ENCODE peak calls at places on chromosomes 12 and 14, in six cellular contexts. L, Z, X, G, J and U are unnamed samples.

GRCh38 chr12:96132819-96133218 is 61.4 kb upstream of the ELK3 start:
- DNase-seq in L (peak; percentile 38), Z (no peak), X (peak; percentile 21), G (no peak), J (no peak), U (peak; percentile 66)

GRCh38 chr12:80935076-80935475 is 2.7 kb downstream of the LIN7A start:
- DNase-seq in L (no peak), Z (no peak), X (no peak), G (no peak), J (no peak), U (no peak)

GRCh38 chr14:73250781-73251500 is 13.6 kb downstream of the PAPLN start:
- DNase-seq in L (no peak), Z (no peak), X (no peak), G (no peak), J (no peak), U (peak; percentile 35)

GRCh38 chr12:90062799-90063198 is 354.2 kb upstream of the ATP2B1 start:
- DNase-seq in L (peak; percentile 5), Z (peak; percentile 21), X (peak; percentile 10), G (no peak), J (no peak), U (no peak)

GRCh38 chr12:66664076-66664475 is 14.8 kb downstream of the GRIP1 start:
- DNase-seq in L (no peak), Z (no peak), X (no peak), G (no peak), J (no peak), U (no peak)

GRCh38 chr12:124898200-124898950 is 16.1 kb downstream of the UBC start:
- DNase-seq in L (peak; percentile 63), Z (no peak), X (peak; percentile 57), G (no peak), J (peak; percentile 81), U (peak; percentile 62)

GRCh38 chr14:96097752-96098151 is 58.6 kb downstream of the C14orf132 start:
- DNase-seq in L (peak; percentile 22), Z (no peak), X (no peak), G (no peak), J (no peak), U (no peak)

GRCh38 chr14:51357250-51357649 is 117.2 kb downstream of the TMX1 start:
- DNase-seq in L (no peak), Z (no peak), X (no peak), G (no peak), J (no peak), U (no peak)

GRCh38 chr14:101474563-101475467 is 86.5 kb upstream of the DIO3 start:
- DNase-seq in L (no peak), Z (no peak), X (no peak), G (no peak), J (no peak), U (no peak)

GRCh38 chr14:88463318-88463717 is 77.9 kb downstream of the SPATA7 start:
- DNase-seq in L (peak; percentile 53), Z (peak; percentile 12), X (peak; percentile 33), G (no peak), J (no peak), U (peak; percentile 64)

GRCh38 chr12:52369809-52370208 is 2.5 kb upstream of the KRT85 start:
- DNase-seq in L (no peak), Z (no peak), X (no peak), G (no peak), J (no peak), U (no peak)

GRCh38 chr14:81474156-81474492 is 59.5 kb downstream of the SEL1L start:
- DNase-seq in L (no peak), Z (no peak), X (no peak), G (peak; percentile 71), J (no peak), U (no peak)

GRCh38 chr14:53093206-53093605 is 59.9 kb downstream of the DDHD1 start:
- DNase-seq in L (no peak), Z (no peak), X (no peak), G (no peak), J (no peak), U (no peak)

GRCh38 chr14:97687944-97688625 is 890.9 kb downstream of the VRK1 start:
- DNase-seq in L (no peak), Z (no peak), X (no peak), G (no peak), J (no peak), U (no peak)

GRCh38 chr14:52268191-52269061 is 928 bp downstream of the PTGDR start:
- DNase-seq in L (no peak), Z (no peak), X (no peak), G (no peak), J (peak; percentile 36), U (no peak)

GRCh38 chr12:4168041-4168440 is 105.5 kb upstream of the CCND2 start:
- DNase-seq in L (no peak), Z (no peak), X (no peak), G (no peak), J (no peak), U (no peak)

GRCh38 chr12:76277480-76277879 is 70.7 kb downstream of the BBS10 start:
- DNase-seq in L (no peak), Z (no peak), X (no peak), G (no peak), J (no peak), U (no peak)

GRCh38 chr12:60921541-60921940 is 1325.7 kb downstream of the SLC16A7 start:
- DNase-seq in L (no peak), Z (no peak), X (no peak), G (no peak), J (no peak), U (no peak)

GRCh38 chr12:3965096-3965495 is 91.9 kb upstream of the PARP11 start:
- DNase-seq in L (no peak), Z (no peak), X (no peak), G (no peak), J (no peak), U (no peak)

GRCh38 chr12:57897296-57897974 is 43.9 kb upstream of the ATP23 start:
- DNase-seq in L (no peak), Z (no peak), X (no peak), G (no peak), J (no peak), U (no peak)

GRCh38 chr12:53214221-53214620 is 7.2 kb upstream of the ITGB7 start:
- DNase-seq in L (no peak), Z (no peak), X (no peak), G (no peak), J (no peak), U (no peak)

GRCh38 chr12:94987806-94988205 is 15.7 kb downstream of the NDUFA12 start:
- DNase-seq in L (no peak), Z (no peak), X (no peak), G (no peak), J (no peak), U (no peak)

GRCh38 chr12:65585648-65586420 is 238.4 kb upstream of the HMGA2 start:
- DNase-seq in L (no peak), Z (no peak), X (no peak), G (no peak), J (no peak), U (no peak)

GRCh38 chr14:77912754-77913556 is 113.0 kb downstream of the ADCK1 start:
- DNase-seq in L (no peak), Z (no peak), X (no peak), G (no peak), J (no peak), U (no peak)

GRCh38 chr12:57708296-57708695 is 14.4 kb downstream of the OS9 start:
- DNase-seq in L (no peak), Z (no peak), X (no peak), G (no peak), J (no peak), U (no peak)

GRCh38 chr14:72796935-72797334 is 97.0 kb downstream of the DPF3 start:
- DNase-seq in L (no peak), Z (no peak), X (no peak), G (no peak), J (no peak), U (no peak)

GRCh38 chr12:52419656-52420055 is 13.5 kb upstream of the KRT82 start:
- DNase-seq in L (no peak), Z (no peak), X (no peak), G (no peak), J (no peak), U (no peak)

GRCh38 chr14:85531141-85531593 is 1.2 kb downstream of the FLRT2 start:
- DNase-seq in L (no peak), Z (no peak), X (no peak), G (no peak), J (peak; percentile 5), U (no peak)

GRCh38 chr14:93049867-93050331 is 65.8 kb downstream of the ITPK1 start:
- DNase-seq in L (no peak), Z (no peak), X (no peak), G (no peak), J (no peak), U (no peak)

GRCh38 chr14:24809147-24809546 is 175.2 kb upstream of the GZMB start:
- DNase-seq in L (no peak), Z (no peak), X (no peak), G (no peak), J (no peak), U (no peak)

GRCh38 chr14:34301107-34301734 is 160.8 kb downstream of the SPTSSA start:
- DNase-seq in L (peak; percentile 54), Z (peak; percentile 28), X (peak; percentile 52), G (peak; percentile 7), J (peak; percentile 49), U (peak; percentile 59)

GRCh38 chr14:91230363-91231035 is 14.0 kb downstream of the GPR68 start:
- DNase-seq in L (no peak), Z (no peak), X (no peak), G (no peak), J (no peak), U (no peak)

GRCh38 chr12:11621797-11622423 is 27.6 kb upstream of the ETV6 start:
- DNase-seq in L (peak; percentile 29), Z (no peak), X (peak; percentile 21), G (no peak), J (no peak), U (no peak)
- TF ChIP-seq JUND in L (no peak), Z (no peak), X (no peak), G (no peak), J (no peak), U (no peak)

GRCh38 chr12:106173442-106173841 is 34.7 kb upstream of the NUAK1 start:
- DNase-seq in L (no peak), Z (no peak), X (no peak), G (no peak), J (no peak), U (no peak)
- TF ChIP-seq JUND in L (no peak), Z (no peak), X (no peak), G (no peak), J (no peak), U (no peak)

DNA sequence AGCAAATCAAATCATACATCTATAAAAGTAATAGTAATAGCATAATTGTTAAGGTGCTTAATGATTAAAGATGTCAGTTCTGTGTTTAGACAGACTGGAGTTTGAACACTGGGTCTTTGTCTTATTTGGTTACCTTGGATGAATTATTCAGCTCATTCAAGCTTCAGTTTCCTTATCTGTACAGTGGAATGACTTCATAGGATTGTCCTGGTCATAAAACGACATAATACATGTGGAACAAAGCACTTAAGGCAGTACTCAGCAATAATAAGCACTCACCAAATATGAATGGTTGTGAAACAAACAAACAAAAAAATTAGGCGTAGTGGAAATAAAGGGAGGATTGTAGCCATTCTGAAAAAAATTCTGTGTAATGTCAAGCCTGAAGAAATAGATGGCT is 157.9 kb downstream of the SLC15A5 start:
- DNase-seq in L (no peak), Z (no peak), X (no peak), G (no peak), J (no peak), U (no peak)
- TF ChIP-seq JUND in L (no peak), Z (no peak), X (no peak), G (no peak), J (no peak), U (no peak)

GRCh38 chr12:31728289-31728916 is 418 bp downstream of the AMN1 start:
- DNase-seq in L (no peak), Z (no peak), X (peak; percentile 71), G (no peak), J (peak; percentile 60), U (no peak)
- TF ChIP-seq JUND in L (no peak), Z (no peak), X (no peak), G (no peak), J (no peak), U (no peak)